ENCODE peak calls at places on chromosomes 1 and 21, in eight cellular contexts. K is mammary epithelial cell, D is GM12864, B is cardiac fibroblast, Z is IMR-90, V is heart right ventricle, H is neural progenitor cell, Y is fibroblast of the aortic adventitia. X is an unnamed sample.

GRCh38 chr1:167685844-167686243 is 35.9 kb upstream of the MPZL1 start:
- DNase-seq in K (no peak), D (no peak), B (no peak), Z (no peak), V (no peak), H (no peak), Y (no peak), X (no peak)

GRCh38 chr1:50423670-50424000 is 392 bp upstream of the DMRTA2 start:
- DNase-seq in K (peak), D (no peak), B (no peak), Z (no peak), V (no peak), H (no peak), Y (no peak), X (no peak)

GRCh38 chr1:89928506-89928905 is 66.4 kb upstream of the ZNF326 start:
- DNase-seq in K (no peak), D (no peak), B (no peak), Z (no peak), V (no peak), H (no peak), Y (no peak), X (no peak)

GRCh38 chr21:46054447-46054846 is 43.5 kb upstream of the COL6A2 start:
- DNase-seq in K (no peak), D (no peak), B (peak), Z (peak), V (no peak), H (peak), Y (peak), X (no peak)

GRCh38 chr1:203336097-203336496 is 14.8 kb downstream of the FMOD start:
- DNase-seq in K (no peak), D (no peak), B (no peak), Z (no peak), V (no peak), H (no peak), Y (no peak), X (no peak)

GRCh38 chr1:207069858-207070506 is 16.9 kb downstream of the PFKFB2 start:
- DNase-seq in K (no peak), D (no peak), B (no peak), Z (no peak), V (peak), H (no peak), Y (no peak), X (no peak)

GRCh38 chr1:80272495-80272894 is 1266.0 kb upstream of the ADGRL4 start:
- DNase-seq in K (no peak), D (no peak), B (no peak), Z (no peak), V (no peak), H (no peak), Y (no peak), X (no peak)

GRCh38 chr21:31343030-31343510 is 991 bp downstream of the TIAM1 start:
- DNase-seq in K (no peak), D (no peak), B (no peak), Z (no peak), V (no peak), H (no peak), Y (no peak), X (no peak)

GRCh38 chr21:42118901-42119300 is 47.8 kb downstream of the UMODL1 start:
- DNase-seq in K (no peak), D (no peak), B (no peak), Z (peak), V (no peak), H (no peak), Y (no peak), X (no peak)

GRCh38 chr1:54114955-54115354 is 37.8 kb downstream of the CDCP2 start:
- DNase-seq in K (no peak), D (no peak), B (no peak), Z (no peak), V (no peak), H (no peak), Y (no peak), X (no peak)

GRCh38 chr1:29222686-29223085 is 8.0 kb downstream of the MECR start:
- DNase-seq in K (no peak), D (no peak), B (no peak), Z (no peak), V (no peak), H (no peak), Y (no peak), X (no peak)

GRCh38 chr1:89681045-89681729 is 48.3 kb downstream of the LRRC8C start:
- DNase-seq in K (no peak), D (peak), B (no peak), Z (no peak), V (no peak), H (no peak), Y (no peak), X (no peak)

GRCh38 chr1:232250838-232251237 is 379.1 kb downstream of the SIPA1L2 start:
- DNase-seq in K (no peak), D (no peak), B (no peak), Z (no peak), V (no peak), H (peak), Y (no peak), X (no peak)

GRCh38 chr21:42534361-42534900 is 20.8 kb downstream of the SLC37A1 start:
- DNase-seq in K (no peak), D (no peak), B (no peak), Z (no peak), V (no peak), H (no peak), Y (no peak), X (no peak)

GRCh38 chr1:167186771-167187170 is 33.9 kb upstream of the POU2F1 start:
- DNase-seq in K (no peak), D (no peak), B (no peak), Z (no peak), V (no peak), H (no peak), Y (no peak), X (no peak)

GRCh38 chr1:115337633-115338456 is at the start of gene NGF:
- DNase-seq in K (peak), D (no peak), B (peak), Z (peak), V (peak), H (peak), Y (peak), X (no peak)

GRCh38 chr1:236206548-236206947 is 64.2 kb downstream of the GPR137B start:
- DNase-seq in K (no peak), D (no peak), B (no peak), Z (no peak), V (peak), H (peak), Y (no peak), X (no peak)

GRCh38 chr1:75673885-75674284 is 50.6 kb upstream of the ACADM start:
- DNase-seq in K (no peak), D (no peak), B (no peak), Z (no peak), V (no peak), H (no peak), Y (no peak), X (no peak)

GRCh38 chr1:185016880-185017279 is 28.5 kb upstream of the RNF2 start:
- DNase-seq in K (no peak), D (no peak), B (peak), Z (peak), V (no peak), H (no peak), Y (peak), X (no peak)

GRCh38 chr1:167158095-167158812 is 62.4 kb upstream of the POU2F1 start:
- DNase-seq in K (no peak), D (no peak), B (no peak), Z (no peak), V (no peak), H (no peak), Y (no peak), X (no peak)

GRCh38 chr1:109083495-109083894 is 7.1 kb upstream of the TMEM167B start:
- DNase-seq in K (no peak), D (no peak), B (no peak), Z (no peak), V (no peak), H (no peak), Y (no peak), X (no peak)

GRCh38 chr1:109080441-109081082 is 4.8 kb upstream of the TAF13 start:
- DNase-seq in K (no peak), D (no peak), B (no peak), Z (no peak), V (no peak), H (no peak), Y (no peak), X (no peak)

GRCh38 chr1:109079240-109079622 is 3.4 kb upstream of the TAF13 start:
- DNase-seq in K (no peak), D (no peak), B (no peak), Z (no peak), V (no peak), H (no peak), Y (no peak), X (no peak)

GRCh38 chr1:109075531-109076490 is at the start of gene TAF13:
- DNase-seq in K (peak), D (peak), B (peak), Z (peak), V (peak), H (peak), Y (peak), X (no peak)

DNA sequence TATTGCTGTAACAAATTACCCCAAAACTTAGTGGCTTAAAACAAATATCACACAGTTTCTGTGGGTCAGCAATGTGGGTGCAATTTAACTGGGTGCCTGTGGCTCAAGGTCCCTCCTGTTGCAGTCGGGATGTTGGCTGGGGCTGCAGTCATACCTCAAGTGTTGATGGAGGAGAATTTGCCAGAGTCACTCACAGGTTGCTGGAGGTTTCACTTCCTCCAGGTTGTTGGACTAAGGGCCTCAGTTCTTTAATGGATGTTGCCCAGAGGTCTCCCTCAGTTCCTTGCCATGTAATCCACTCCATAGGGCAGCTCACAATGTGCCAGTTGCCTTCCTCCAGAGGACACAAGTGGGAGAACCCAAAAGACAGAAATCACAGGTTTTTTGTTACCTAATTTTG is 2.5 kb upstream of the TAF13 start:
- DNase-seq in K (no peak), D (no peak), B (no peak), Z (no peak), V (no peak), H (no peak), Y (no peak), X (no peak)
- TF ChIP-seq CTCF in K (no peak), D (no peak), B (no peak), Z (no peak), V (no peak), H (no peak), Y (no peak), X (no peak)

DNA sequence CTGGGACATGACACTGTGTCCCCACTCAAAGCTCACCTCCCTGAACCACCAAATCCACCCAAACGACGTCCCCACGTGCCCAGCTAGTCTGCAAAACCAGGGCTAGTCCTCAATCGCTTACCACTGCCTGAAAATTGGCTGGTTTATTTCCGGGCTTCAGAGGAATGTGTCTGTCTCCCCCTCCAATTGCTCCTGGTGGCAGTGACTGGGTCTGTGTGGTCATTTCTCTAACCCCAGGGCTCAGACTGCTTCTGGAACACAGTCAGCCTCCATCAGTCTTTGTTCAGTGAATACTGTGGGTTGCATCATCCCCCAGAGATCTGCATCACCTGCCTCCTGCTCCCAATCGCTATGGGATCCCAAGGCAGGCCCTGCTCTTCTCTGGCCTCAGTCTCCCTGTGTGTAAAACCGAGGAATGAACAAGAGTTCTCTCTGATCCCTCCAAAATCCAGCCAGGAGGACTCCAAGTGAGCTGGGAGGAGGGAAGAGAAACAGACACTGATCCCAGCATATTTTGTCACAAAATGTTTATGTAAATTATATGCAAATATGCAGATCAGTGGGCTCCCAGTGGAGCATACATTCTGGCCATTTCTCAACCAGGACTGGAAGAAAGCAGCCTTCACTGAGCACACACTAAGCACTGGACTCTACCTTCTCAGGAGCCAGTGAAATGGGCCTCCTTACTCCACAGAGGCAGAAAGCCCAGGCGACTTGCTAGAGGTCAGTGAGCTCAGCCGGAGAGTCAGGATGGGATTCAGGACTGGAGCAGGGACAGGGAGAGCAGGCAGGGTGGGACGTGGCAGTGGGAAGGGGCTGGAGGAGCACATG is 20.9 kb downstream of the SDC3 start:
- DNase-seq in K (no peak), D (no peak), B (no peak), Z (peak), V (no peak), H (no peak), Y (peak), X (no peak)
- H3K4me3 ChIP-seq in K (no peak), D (no peak), B (no peak), Z (no peak), V (no peak), H (no peak), Y (peak), X (no peak)

DNA sequence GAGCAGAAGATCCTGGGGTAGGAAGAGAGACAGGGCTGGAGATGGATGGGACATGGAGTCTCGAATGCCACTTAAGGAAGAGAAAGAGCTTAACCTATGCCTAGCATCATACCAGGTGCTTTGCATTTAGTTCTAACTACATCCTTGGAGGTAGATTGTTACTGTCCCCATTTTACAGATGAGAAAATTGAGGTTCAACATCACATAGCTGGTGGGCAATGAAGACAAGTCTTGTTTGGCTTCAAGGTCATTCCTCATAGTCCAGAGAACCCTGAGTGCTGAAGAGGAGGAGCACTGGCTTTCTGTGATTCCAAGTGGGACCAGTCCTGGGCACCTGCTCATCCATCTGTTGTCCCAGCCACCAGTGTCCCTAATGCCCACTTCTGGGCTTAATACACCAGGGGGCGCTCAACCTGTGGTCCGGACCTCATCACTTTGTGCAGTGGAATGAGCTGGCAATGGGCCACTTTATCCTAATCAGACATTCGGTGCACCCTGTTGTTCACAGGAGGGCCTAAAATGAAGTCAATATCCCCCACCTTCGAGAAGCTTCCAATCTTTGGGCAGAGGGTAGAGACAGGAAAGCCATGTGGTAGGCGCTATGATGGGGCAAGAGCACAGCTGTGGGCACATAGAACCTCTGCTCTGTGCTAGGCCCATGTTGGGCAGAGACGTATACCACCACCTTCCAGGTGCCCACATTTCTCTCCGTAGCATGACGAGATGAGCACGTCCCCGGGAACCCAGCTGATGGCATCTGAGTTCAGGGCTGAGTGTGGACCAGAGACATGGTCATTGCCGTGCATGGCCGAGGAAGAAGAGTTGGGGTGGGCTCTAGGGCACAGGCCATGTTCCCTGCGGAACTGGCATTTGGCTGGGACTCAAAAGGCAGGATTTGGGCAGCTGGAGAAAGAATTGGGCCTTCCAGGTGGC is 9.2 kb downstream of the RPS6KA1 start:
- DNase-seq in K (peak), D (no peak), B (peak), Z (peak), V (peak), H (peak), Y (peak), X (no peak)
- TF ChIP-seq CTCF in K (peak), D (peak), B (peak), Z (peak), V (peak), H (peak), Y (peak), X (peak)

DNA sequence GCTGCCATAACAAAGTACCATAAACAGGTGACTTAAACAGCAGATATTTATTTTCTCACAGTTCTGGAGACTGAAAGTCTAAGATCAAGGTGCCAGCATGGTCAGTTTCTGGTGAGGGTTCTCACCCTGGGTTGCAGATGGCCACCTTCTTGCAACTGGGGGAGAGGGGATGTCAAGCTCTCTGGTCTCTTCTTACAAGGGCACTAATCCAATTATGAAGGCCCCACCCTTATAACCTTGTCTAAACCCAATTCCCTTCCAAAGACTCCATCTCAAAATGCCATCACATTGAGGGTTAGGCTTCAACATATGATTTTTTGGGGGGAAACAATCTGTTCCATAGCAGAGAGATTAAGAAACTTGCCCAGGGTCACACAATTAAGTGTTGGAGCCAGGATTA is 24.8 kb upstream of the ANGPTL3 start:
- DNase-seq in K (no peak), D (no peak), B (no peak), Z (no peak), V (no peak), H (no peak), Y (no peak), X (no peak)
- H3K4me3 ChIP-seq in K (no peak), D (no peak), B (no peak), Z (no peak), V (no peak), H (no peak), Y (no peak), X (no peak)

GRCh38 chr1:22155517-22155916 is 12.6 kb upstream of the WNT4 start:
- DNase-seq in K (no peak), D (no peak), B (no peak), Z (no peak), V (no peak), H (no peak), Y (no peak), X (no peak)

GRCh38 chr1:22150923-22151322 is 8.0 kb upstream of the WNT4 start:
- DNase-seq in K (no peak), D (no peak), B (no peak), Z (no peak), V (no peak), H (no peak), Y (no peak), X (no peak)

GRCh38 chr1:22154626-22155025 is 11.7 kb upstream of the WNT4 start:
- DNase-seq in K (no peak), D (no peak), B (no peak), Z (no peak), V (no peak), H (no peak), Y (no peak), X (no peak)

GRCh38 chr1:22153653-22154052 is 10.8 kb upstream of the WNT4 start:
- DNase-seq in K (no peak), D (no peak), B (no peak), Z (no peak), V (no peak), H (no peak), Y (no peak), X (no peak)

DNA sequence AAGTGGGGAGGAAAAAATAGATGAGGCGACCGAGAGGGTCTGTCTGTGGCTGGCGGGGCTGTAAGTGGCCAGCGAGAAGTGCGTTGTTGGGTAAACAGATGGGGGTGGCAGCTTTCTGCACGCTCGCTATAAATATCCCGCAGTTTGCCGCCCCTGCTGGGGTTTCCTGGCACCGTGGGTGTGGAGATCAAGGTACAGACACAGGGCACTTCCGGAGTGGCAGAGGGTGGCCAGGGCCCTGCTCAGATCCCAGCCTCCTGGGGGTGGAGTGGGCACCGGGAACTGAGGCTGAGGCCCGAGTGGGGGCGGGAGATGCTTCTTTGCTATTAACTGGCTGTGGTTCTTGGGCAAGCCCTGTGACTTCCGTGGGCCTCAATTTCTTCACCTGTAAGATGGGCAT is 11.2 kb upstream of the WNT4 start:
- DNase-seq in K (no peak), D (no peak), B (no peak), Z (no peak), V (no peak), H (no peak), Y (no peak), X (no peak)
- TF ChIP-seq CTCF in K (no peak), D (no peak), B (no peak), Z (no peak), V (no peak), H (no peak), Y (no peak), X (no peak)

DNA sequence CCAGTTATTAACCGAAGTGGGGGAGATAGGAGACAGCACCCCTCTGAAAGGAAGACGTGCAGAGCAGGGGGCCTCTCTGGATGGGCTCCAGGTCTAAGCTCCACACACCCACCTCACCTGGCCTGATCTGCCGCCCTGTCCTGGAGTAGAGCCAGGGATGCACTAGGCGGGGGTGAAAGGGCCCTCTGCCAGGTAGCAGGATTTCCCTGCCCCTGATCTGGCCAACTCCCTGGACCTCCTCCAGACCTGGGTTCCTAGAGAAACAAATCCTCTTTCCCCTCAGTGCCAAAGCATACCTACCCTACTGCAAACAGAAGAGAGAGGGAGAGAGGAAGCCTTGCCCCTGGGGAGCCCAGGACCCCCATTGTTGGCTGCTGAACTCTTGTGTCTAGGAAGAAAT is 2.0 kb downstream of the CRABP2 start:
- DNase-seq in K (no peak), D (no peak), B (no peak), Z (no peak), V (no peak), H (no peak), Y (no peak), X (no peak)
- H3K4me3 ChIP-seq in K (no peak), D (no peak), B (no peak), Z (no peak), V (no peak), H (peak), Y (peak), X (no peak)

X was measured in epithelial cell of proximal tubule.